ENCODE peak calls at places on chromosomes 5 and 9, in eight cellular contexts. U is naive thymus-derived CD4-positive, alpha-beta T cell; G is CD8-positive, alpha-beta memory T cell; M is psoas muscle; A is body of pancreas; X is tibial artery; C is heart left ventricle; B is SJSA1. L is an unnamed sample.

GRCh38 chr9:79896390-79896789 is 324.6 kb downstream of the TLE4 start:
- DNase-seq in U (no peak), G (no peak), M (no peak), A (no peak), X (no peak), C (no peak), B (no peak), L (no peak)

GRCh38 chr9:134218230-134218629 is 53.9 kb upstream of the RNU6ATAC start:
- DNase-seq in U (no peak), G (no peak), M (peak; percentile 26), A (no peak), X (no peak), C (peak; percentile 18), B (no peak), L (no peak)

GRCh38 chr5:115773010-115773580 is 43.4 kb downstream of the CDO1 start:
- DNase-seq in U (no peak), G (no peak), M (no peak), A (no peak), X (no peak), C (no peak), B (no peak), L (peak; percentile 14)

GRCh38 chr5:95739857-95740256 is 8.7 kb downstream of the RHOBTB3 start:
- DNase-seq in U (no peak), G (no peak), M (no peak), A (no peak), X (no peak), C (no peak), B (no peak), L (no peak)

GRCh38 chr5:173329370-173330150 is 1.3 kb upstream of the STC2 start:
- DNase-seq in U (peak; percentile 72), G (no peak), M (no peak), A (peak; percentile 57), X (no peak), C (no peak), B (no peak), L (no peak)

GRCh38 chr5:179153921-179154345 is 93.8 kb downstream of the ZNF354C start:
- DNase-seq in U (no peak), G (no peak), M (no peak), A (no peak), X (no peak), C (peak; percentile 47), B (no peak), L (no peak)

GRCh38 chr5:177094224-177095087 is 7.7 kb downstream of the FGFR4 start:
- DNase-seq in U (no peak), G (no peak), M (peak; percentile 91), A (peak; percentile 81), X (no peak), C (peak; percentile 92), B (no peak), L (peak; percentile 90)

GRCh38 chr5:172454355-172455086 is at the start of gene SH3PXD2B:
- DNase-seq in U (peak; percentile 52), G (peak; percentile 47), M (peak; percentile 75), A (peak; percentile 74), X (peak; percentile 83), C (peak; percentile 84), B (peak; percentile 57), L (peak; percentile 72)

GRCh38 chr5:114010362-114010761 is 351.5 kb upstream of the KCNN2 start:
- DNase-seq in U (no peak), G (no peak), M (no peak), A (no peak), X (no peak), C (no peak), B (no peak), L (no peak)

GRCh38 chr9:130561056-130561455 is 18.3 kb upstream of the FUBP3 start:
- DNase-seq in U (no peak), G (no peak), M (no peak), A (no peak), X (no peak), C (no peak), B (no peak), L (no peak)

GRCh38 chr9:68648164-68648563 is 56.9 kb upstream of the PIP5K1B start:
- DNase-seq in U (no peak), G (no peak), M (no peak), A (no peak), X (no peak), C (no peak), B (no peak), L (no peak)

GRCh38 chr5:141039517-141039916 is 11.7 kb upstream of the PCDHB1 start:
- DNase-seq in U (no peak), G (no peak), M (no peak), A (peak; percentile 12), X (no peak), C (no peak), B (no peak), L (no peak)

GRCh38 chr9:113649855-113650206 is 186.3 kb downstream of the RGS3 start:
- DNase-seq in U (no peak), G (no peak), M (no peak), A (no peak), X (no peak), C (no peak), B (no peak), L (no peak)

GRCh38 chr5:57845025-57845424 is 362.4 kb upstream of the ACTBL2 start:
- DNase-seq in U (no peak), G (no peak), M (no peak), A (no peak), X (no peak), C (no peak), B (no peak), L (no peak)

GRCh38 chr9:438961-439768 is 224.5 kb downstream of the DOCK8 start:
- DNase-seq in U (no peak), G (no peak), M (peak; percentile 60), A (no peak), X (no peak), C (no peak), B (no peak), L (peak; percentile 40)

GRCh38 chr5:143889986-143890385 is 78.0 kb downstream of the HMHB1 start:
- DNase-seq in U (no peak), G (no peak), M (no peak), A (no peak), X (no peak), C (no peak), B (no peak), L (no peak)

GRCh38 chr5:39780341-39780740 is 355.6 kb upstream of the DAB2 start:
- DNase-seq in U (no peak), G (no peak), M (no peak), A (no peak), X (no peak), C (no peak), B (peak; percentile 49), L (no peak)

GRCh38 chr9:136644343-136644592 is 18.4 kb upstream of the EGFL7 start:
- DNase-seq in U (no peak), G (no peak), M (no peak), A (peak; percentile 89), X (no peak), C (no peak), B (no peak), L (peak; percentile 90)

GRCh38 chr9:74444389-74444788 is 52.7 kb upstream of the RORB start:
- DNase-seq in U (no peak), G (no peak), M (no peak), A (no peak), X (no peak), C (no peak), B (no peak), L (peak; percentile 40)

GRCh38 chr5:54525226-54525625 is 7.7 kb downstream of the SNX18 start:
- DNase-seq in U (no peak), G (no peak), M (no peak), A (no peak), X (no peak), C (no peak), B (no peak), L (no peak)

GRCh38 chr5:54524704-54525103 is 7.1 kb downstream of the SNX18 start:
- DNase-seq in U (no peak), G (no peak), M (no peak), A (peak; percentile 55), X (peak; percentile 89), C (peak; percentile 74), B (no peak), L (peak; percentile 41)

GRCh38 chr5:54523534-54523933 is 6.0 kb downstream of the SNX18 start:
- DNase-seq in U (no peak), G (no peak), M (no peak), A (no peak), X (no peak), C (no peak), B (no peak), L (no peak)

GRCh38 chr5:54525692-54526091 is 8.1 kb downstream of the SNX18 start:
- DNase-seq in U (no peak), G (no peak), M (no peak), A (no peak), X (no peak), C (no peak), B (no peak), L (no peak)

DNA sequence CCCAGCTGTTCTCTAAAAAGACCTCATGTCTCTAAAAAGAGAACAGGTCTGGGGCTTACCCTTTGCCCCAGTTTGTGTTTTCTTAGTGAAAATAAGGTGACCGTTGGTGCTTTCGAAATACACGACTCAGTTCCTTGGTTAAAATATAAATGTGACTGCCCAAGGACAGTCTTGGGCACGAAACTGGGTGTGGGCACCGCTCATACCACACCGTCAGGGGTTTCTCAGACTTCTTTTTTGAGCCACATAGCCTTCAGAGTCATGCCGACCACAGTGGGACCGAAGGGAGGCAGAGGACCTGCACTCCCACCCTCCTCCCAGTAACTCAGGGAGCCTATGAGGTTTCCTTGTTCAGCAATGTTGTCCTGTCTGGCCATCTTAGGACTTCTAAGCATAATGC is 6.5 kb downstream of the SNX18 start:
- DNase-seq in U (no peak), G (no peak), M (no peak), A (no peak), X (no peak), C (no peak), B (no peak), L (no peak)
- H3K4me3 ChIP-seq in U (no peak overlapping the region), G (no peak overlapping the region), M (peak overlapping the region; percentile 30), A (no peak overlapping the region), X (peak overlapping the region; percentile 98), C (no peak overlapping the region), B (no peak overlapping the region), L (peak overlapping the region; percentile 42)

DNA sequence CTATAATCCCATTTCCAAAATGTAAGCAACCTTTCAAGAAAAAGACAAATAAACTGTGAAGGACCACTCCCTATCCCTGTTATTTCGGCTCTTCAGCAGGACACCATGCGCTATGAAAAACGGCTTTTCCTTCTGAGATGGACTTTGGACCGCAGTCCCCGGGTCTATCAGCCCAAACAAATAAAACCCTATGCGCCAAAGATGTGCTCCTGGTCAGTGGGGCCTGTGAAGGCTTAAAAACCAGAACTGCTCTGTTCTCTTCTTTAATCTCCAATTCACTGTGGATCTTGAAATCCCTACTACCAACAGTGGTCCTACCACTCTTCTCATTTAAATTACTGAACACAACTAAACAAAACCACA is 33.3 kb downstream of the RAPGEF1 start:
- DNase-seq in U (no peak), G (no peak), M (no peak), A (peak; percentile 57), X (no peak), C (no peak), B (no peak), L (no peak)
- H3K4me1 ChIP-seq in U (peaks cover 47% of the 10 kb centered on the region), G (peaks cover 75% of the 10 kb centered on the region), M (peaks cover 75% of the 10 kb centered on the region), A (peaks cover 60% of the 10 kb centered on the region), X (peaks cover 63% of the 10 kb centered on the region), C (peaks cover 14% of the 10 kb centered on the region), B (peaks cover 40% of the 10 kb centered on the region), L (peaks cover 99% of the 10 kb centered on the region)

GRCh38 chr5:13477118-13477737 is 467.3 kb downstream of the DNAH5 start:
- DNase-seq in U (no peak), G (no peak), M (no peak), A (no peak), X (no peak), C (no peak), B (no peak), L (no peak)
- H3K27ac ChIP-seq in U (no peak overlapping the region), G (no peak overlapping the region), M (no peak overlapping the region), A (no peak overlapping the region), X (no peak overlapping the region), C (no peak overlapping the region), B (no peak overlapping the region), L (no peak overlapping the region)

GRCh38 chr5:159206818-159207217 is 2.5 kb downstream of the RNF145 start:
- DNase-seq in U (no peak), G (no peak), M (no peak), A (no peak), X (no peak), C (no peak), B (no peak), L (no peak)
- H3K4me3 ChIP-seq in U (peak overlapping the region; percentile 88), G (peak overlapping the region; percentile 88), M (peak overlapping the region; percentile 86), A (no peak overlapping the region), X (peak overlapping the region; percentile 99), C (no peak overlapping the region), B (peak overlapping the region; percentile 88), L (peak overlapping the region; percentile 93)

L was measured in left ventricle myocardium inferior.